ENCODE peak calls at places on chromosomes 1 and 21, in seven cellular contexts. Z, U, H, V, P, B and R are unnamed samples.

GRCh38 chr21:43772368-43772870 is 3.7 kb downstream of the CSTB start:
- DNase-seq in Z (no peak), U (no peak), B (no peak), V (no peak), P (no peak), H (no peak), R (no peak)

GRCh38 chr1:189787201-189787600 is 690.5 kb downstream of the BRINP3 start:
- DNase-seq in V (no peak), P (no peak), H (no peak), Z (no peak), B (no peak), U (no peak), R (no peak)

GRCh38 chr1:72892461-72892860 is 610.1 kb upstream of the NEGR1 start:
- DNase-seq in U (no peak), P (no peak), H (no peak), B (no peak), V (peak; percentile 63), Z (no peak), R (no peak)

GRCh38 chr1:86765073-86765472 is 60.7 kb downstream of the SH3GLB1 start:
- DNase-seq in U (no peak), P (no peak), Z (no peak), H (no peak), B (no peak), V (no peak), R (no peak)

GRCh38 chr21:44926364-44927101 is 5.8 kb upstream of the ITGB2 start:
- DNase-seq in Z (peak; percentile 21), P (no peak), U (no peak), B (peak; percentile 63), H (no peak), V (peak; percentile 83), R (no peak)

GRCh38 chr1:154863702-154864174 is 6.3 kb downstream of the KCNN3 start:
- DNase-seq in V (no peak), U (peak; percentile 53), P (peak; percentile 86), B (no peak), H (no peak), Z (no peak), R (peak; percentile 79)

GRCh38 chr1:2983319-2983705 is 38.0 kb upstream of the ACTRT2 start:
- DNase-seq in P (no peak), V (no peak), U (no peak), Z (no peak), H (no peak), B (no peak), R (no peak)

GRCh38 chr1:174114106-174114505 is 45.2 kb upstream of the RABGAP1L start:
- DNase-seq in P (no peak), U (no peak), Z (no peak), H (no peak), B (no peak), V (no peak), R (no peak)

GRCh38 chr1:180970333-180971079 is 52.2 kb downstream of the STX6 start:
- DNase-seq in Z (no peak), B (no peak), H (no peak), V (no peak), P (no peak), U (no peak), R (no peak)

GRCh38 chr1:241356519-241357365 is at the start of gene RGS7:
- DNase-seq in V (peak; percentile 22), H (peak; percentile 66), B (no peak), Z (no peak), P (peak; percentile 36), U (peak; percentile 97), R (peak; percentile 86)

GRCh38 chr1:67626495-67627235 is 58.3 kb upstream of the GADD45A start:
- DNase-seq in P (no peak), H (no peak), V (peak; percentile 100), Z (no peak), B (no peak), U (no peak), R (no peak)

GRCh38 chr1:112828716-112829115 is 113.6 kb upstream of the PPM1J start:
- DNase-seq in B (no peak), P (no peak), Z (no peak), H (no peak), U (no peak), V (no peak), R (no peak)

GRCh38 chr1:3491291-3492246 is 37.1 kb downstream of the ARHGEF16 start:
- DNase-seq in H (peak; percentile 80), P (peak; percentile 76), B (peak; percentile 90), U (peak; percentile 95), Z (no peak), V (peak; percentile 35), R (peak; percentile 87)

GRCh38 chr1:113226118-113226517 is 153.1 kb downstream of the LRIG2 start:
- DNase-seq in H (no peak), V (no peak), U (no peak), B (no peak), Z (no peak), P (peak; percentile 9), R (no peak)

GRCh38 chr21:42618713-42619112 is 34.7 kb upstream of the PDE9A start:
- DNase-seq in H (no peak), B (no peak), V (no peak), Z (no peak), U (no peak), P (no peak), R (no peak)

GRCh38 chr1:49728377-49728776 is 295.4 kb downstream of the AGBL4 start:
- DNase-seq in U (no peak), Z (no peak), V (peak; percentile 35), B (no peak), H (no peak), P (no peak), R (no peak)

GRCh38 chr1:213399695-213400094 is 348.7 kb downstream of the RPS6KC1 start:
- DNase-seq in U (no peak), Z (no peak), B (no peak), H (no peak), P (no peak), V (peak; percentile 10), R (no peak)

GRCh38 chr21:29149771-29150425 is 19.5 kb downstream of the MAP3K7CL start:
- DNase-seq in U (no peak), B (no peak), Z (no peak), V (no peak), P (no peak), H (no peak), R (no peak)

GRCh38 chr1:40625076-40625475 is 40.4 kb downstream of the RIMS3 start:
- DNase-seq in Z (no peak), V (peak; percentile 37), H (no peak), B (peak; percentile 29), P (peak; percentile 11), U (no peak), R (no peak)

GRCh38 chr1:239956230-239956629 is 135.5 kb upstream of the FMN2 start:
- DNase-seq in B (no peak), U (no peak), H (no peak), P (no peak), Z (no peak), V (no peak), R (no peak)

GRCh38 chr1:22320703-22321344 is 130.8 kb upstream of the ZBTB40 start:
- DNase-seq in V (no peak), Z (no peak), P (no peak), H (no peak), U (no peak), B (no peak), R (no peak)

GRCh38 chr1:100387209-100387608 is 34.9 kb downstream of the CDC14A start:
- DNase-seq in B (no peak), U (no peak), Z (no peak), H (no peak), P (no peak), V (no peak), R (no peak)

GRCh38 chr1:116686723-116687368 is 19.3 kb upstream of the IGSF3 start:
- DNase-seq in Z (no peak), H (no peak), P (no peak), B (no peak), V (no peak), U (no peak), R (no peak)

DNA sequence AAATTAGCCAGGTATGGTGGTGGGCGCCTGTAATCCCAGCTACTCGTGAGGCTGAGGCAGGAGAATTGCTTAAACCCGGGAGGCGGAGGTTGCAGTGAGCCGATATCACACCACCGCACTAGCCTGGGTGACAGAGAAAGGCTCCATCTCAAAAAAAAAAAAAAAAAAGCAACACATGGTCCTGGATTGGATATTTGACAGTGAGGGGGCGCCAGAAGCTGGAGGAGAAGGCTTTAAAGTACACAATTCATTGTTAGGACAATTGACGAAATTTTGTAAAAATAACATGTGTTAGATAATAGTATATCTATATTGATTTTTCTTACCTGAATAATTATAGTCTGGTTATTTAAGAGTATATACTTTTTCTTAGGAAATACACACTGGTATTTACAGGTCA is 50.2 kb upstream of the USP25 start:
- DNase-seq in H (no peak), P (no peak), Z (no peak), U (no peak), B (peak; percentile 8), V (no peak), R (no peak)
- TF ChIP-seq CTCF in H (no peak), P (no peak), Z (no peak), U (no peak), B (no peak), V (no peak), R (no peak)

DNA sequence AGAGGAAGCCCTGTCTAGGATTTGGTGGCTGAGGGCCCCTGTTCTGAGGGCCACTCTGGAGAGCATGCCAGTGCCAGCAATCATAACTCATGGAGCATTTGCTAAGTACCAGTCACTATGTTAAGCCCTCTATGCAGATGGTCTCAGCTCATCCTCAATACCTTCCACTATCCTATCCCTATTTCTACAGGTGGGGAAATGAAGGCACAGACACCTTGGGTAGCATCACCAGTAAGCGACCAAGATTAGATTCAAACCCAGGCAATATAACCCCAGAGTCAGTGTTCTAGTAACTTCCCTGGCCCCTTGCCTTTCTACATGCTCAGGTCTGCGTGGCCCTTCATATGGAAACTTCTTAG is 7.9 kb upstream of the NBPF1 start:
- DNase-seq in H (no peak), P (no peak), B (no peak), U (no peak), V (no peak), Z (no peak), R (no peak)
- TF ChIP-seq CTCF in H (peak; percentile 38), P (no peak), B (no peak), U (no peak), V (no peak), Z (no peak), R (peak; percentile 77)

DNA sequence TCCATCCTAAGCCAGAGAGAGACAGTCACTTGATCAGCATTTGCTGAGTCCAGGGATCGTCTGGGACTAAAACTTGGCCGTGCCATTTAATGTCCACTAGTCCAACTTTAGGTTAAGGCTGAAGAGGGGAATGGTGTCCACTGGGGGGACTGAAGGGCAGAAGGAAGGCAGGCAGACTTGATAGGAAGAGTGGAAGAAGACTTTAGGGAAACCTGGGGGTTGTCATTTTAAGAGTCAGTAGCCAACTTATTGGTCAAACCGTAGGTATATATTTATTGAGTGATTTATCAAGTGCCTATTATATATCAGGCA is 1.3 kb upstream of the LMOD1 start:
- DNase-seq in V (no peak), U (no peak), H (no peak), Z (no peak), B (no peak), P (no peak), R (no peak)
- TF ChIP-seq CTCF in V (no peak), U (peak; percentile 21), H (no peak), Z (no peak), B (no peak), P (no peak), R (no peak)

DNA sequence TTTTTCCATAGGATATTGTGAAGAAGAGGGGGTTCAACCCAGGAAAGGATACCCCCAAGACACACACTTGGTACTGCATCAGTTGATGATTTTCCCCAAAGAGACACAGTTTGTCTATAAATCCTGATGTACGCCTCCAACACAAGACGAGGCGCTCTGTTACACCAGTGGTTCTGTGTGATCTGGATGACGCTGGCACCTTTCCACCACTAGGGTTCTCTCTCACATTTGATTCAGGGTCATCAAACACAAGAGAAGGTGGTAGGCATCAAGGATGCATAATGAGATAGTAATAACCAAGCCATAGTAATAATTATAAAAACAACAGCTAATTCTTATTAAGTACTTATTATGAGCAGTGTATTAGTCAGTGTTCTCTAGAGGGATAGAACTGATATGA is 508.8 kb upstream of the ZP4 start:
- DNase-seq in Z (no peak), P (no peak), V (no peak), H (no peak), U (no peak), B (no peak), R (no peak)
- TF ChIP-seq CTCF in Z (no peak), P (no peak), V (peak; percentile 24), H (peak; percentile 27), U (peak; percentile 33), B (no peak), R (peak; percentile 27)